ENCODE peak calls at places on chromosomes 3 and 15, in six cellular contexts. E is NCI-H774; Z is activated CD8-positive, alpha-beta memory T cell treated with anti-CD3 and anti-CD28 coated beads for 48 hours; M is T-helper 1 cell; I is uterus; W is esophagus squamous epithelium. R is an unnamed sample.

GRCh38 chr3:45906681-45907220 is 20.4 kb downstream of the CCR9 start:
- DNase-seq in E (no peak), W (no peak), I (no peak), M (no peak), Z (no peak), R (no peak)

GRCh38 chr3:195059471-195060216 is 211.3 kb downstream of the XXYLT1 start:
- DNase-seq in W (no peak), I (no peak), Z (no peak), M (no peak), E (no peak), R (no peak)

GRCh38 chr15:66751579-66751978 is 49.5 kb downstream of the SMAD6 start:
- DNase-seq in E (no peak), W (no peak), I (no peak), M (no peak), Z (no peak), R (peak; percentile 68)

GRCh38 chr3:48215019-48215418 is 8.3 kb upstream of the CAMP start:
- DNase-seq in Z (no peak), E (no peak), I (peak; percentile 41), M (no peak), W (no peak), R (no peak)

GRCh38 chr3:69218079-69218478 is 95.7 kb upstream of the LMOD3 start:
- DNase-seq in Z (no peak), E (no peak), M (no peak), W (no peak), I (no peak), R (no peak)

GRCh38 chr3:134879991-134880390 is 84.9 kb downstream of the EPHB1 start:
- DNase-seq in Z (no peak), W (no peak), I (no peak), E (peak; percentile 79), M (no peak), R (peak; percentile 67)

GRCh38 chr3:187726564-187726963 is 18.7 kb downstream of the BCL6 start:
- DNase-seq in E (no peak), Z (no peak), M (no peak), I (no peak), W (no peak), R (no peak)

GRCh38 chr15:52336530-52336929 is 40.9 kb upstream of the MYO5C start:
- DNase-seq in I (no peak), M (no peak), E (no peak), Z (no peak), W (no peak), R (no peak)

GRCh38 chr3:72234394-72234793 is 449.4 kb upstream of the PROK2 start:
- DNase-seq in E (no peak), Z (no peak), W (no peak), M (no peak), I (peak; percentile 66), R (no peak)

GRCh38 chr3:82293867-82294266 is 532.4 kb upstream of the GBE1 start:
- DNase-seq in Z (no peak), I (no peak), M (no peak), W (no peak), E (no peak), R (no peak)

GRCh38 chr3:185207931-185208746 is 45.7 kb downstream of the EHHADH start:
- DNase-seq in I (no peak), Z (no peak), W (no peak), M (no peak), E (no peak), R (no peak)

GRCh38 chr15:40100947-40101905 is 7.5 kb downstream of the BMF start:
- DNase-seq in E (no peak), M (no peak), I (no peak), Z (no peak), W (no peak), R (no peak)

GRCh38 chr3:16366-16765 is 180.2 kb upstream of the CHL1 start:
- DNase-seq in W (no peak), M (no peak), E (no peak), Z (no peak), I (no peak), R (no peak)

GRCh38 chr15:48021336-48022086 is 99.3 kb upstream of the SLC24A5 start:
- DNase-seq in Z (no peak), I (no peak), W (no peak), E (peak; percentile 61), M (no peak), R (no peak)

GRCh38 chr15:85754993-85755392 is 39.7 kb downstream of the KLHL25 start:
- DNase-seq in Z (no peak), W (no peak), M (no peak), I (peak; percentile 37), E (no peak), R (no peak)

GRCh38 chr15:82919231-82919886 is 33.2 kb downstream of the HOMER2 start:
- DNase-seq in W (no peak), E (peak; percentile 84), M (no peak), I (no peak), Z (no peak), R (peak; percentile 90)

GRCh38 chr3:140552403-140552802 is 125.5 kb upstream of the TRIM42 start:
- DNase-seq in I (no peak), W (no peak), Z (no peak), E (no peak), M (no peak), R (no peak)

GRCh38 chr15:40098489-40099261 is 10.0 kb downstream of the BMF start:
- DNase-seq in M (peak; percentile 33), E (peak; percentile 82), I (peak; percentile 76), W (no peak), Z (no peak), R (peak; percentile 83)

GRCh38 chr3:69379661-69380060 is 6.2 kb downstream of the FRMD4B start:
- DNase-seq in W (no peak), M (no peak), Z (no peak), E (no peak), I (no peak), R (no peak)

R was measured in COR-L47.